ENCODE peak calls at places on chromosomes 11 and 22, in eight cellular contexts. D is A549, C is GDM1, W is osteoblast, B is nucleus accumbens, S is OCI-LY7, Z is osteocyte, H is ascending aorta. Y is an unnamed sample.

GRCh38 chr22:49106136-49106930 is 721.3 kb downstream of the BRD1 start:
- DNase-seq in S (no peak), C (no peak), W (peak; percentile 46), B (no peak), H (peak; percentile 41), D (no peak), Z (no peak), Y (no peak)

GRCh38 chr11:72224587-72225410 is at the start of gene INPPL1:
- DNase-seq in Z (peak; percentile 86), S (peak; percentile 58), D (no peak), W (peak; percentile 93), H (peak; percentile 66), B (peak; percentile 45), C (no peak), Y (peak; percentile 18)

GRCh38 chr22:32040324-32040904 is 2.6 kb upstream of the SLC5A1 start:
- DNase-seq in C (no peak), H (no peak), D (no peak), S (no peak), Z (no peak), B (no peak), W (no peak), Y (no peak)

GRCh38 chr22:45212306-45212709 is 28.4 kb downstream of the KIAA0930 start:
- DNase-seq in B (peak; percentile 92), D (peak; percentile 74), Z (peak; percentile 95), W (peak; percentile 98), C (no peak), H (peak; percentile 95), S (no peak), Y (peak; percentile 91)

GRCh38 chr11:17930544-17931144 is 82.2 kb downstream of the SERGEF start:
- DNase-seq in H (no peak), C (no peak), D (no peak), W (no peak), S (no peak), Z (no peak), B (no peak), Y (no peak)

GRCh38 chr22:38706101-38706884 is 549 bp downstream of the GTPBP1 start:
- DNase-seq in C (no peak), Z (no peak), S (peak; percentile 20), B (peak; percentile 61), W (peak; percentile 89), H (no peak), D (no peak), Y (peak; percentile 29)

GRCh38 chr11:121134758-121135312 is 33.8 kb downstream of the TECTA start:
- DNase-seq in C (no peak), Z (no peak), S (no peak), W (no peak), B (no peak), D (no peak), H (no peak), Y (no peak)

GRCh38 chr22:19868773-19869471 is 14.2 kb upstream of the GNB1L start:
- DNase-seq in Z (no peak), B (peak; percentile 49), C (no peak), H (peak; percentile 60), D (no peak), W (peak; percentile 60), S (no peak), Y (no peak)

GRCh38 chr11:6586434-6587359 is 16.7 kb downstream of the RRP8 start:
- DNase-seq in D (no peak), Z (peak; percentile 81), B (no peak), H (no peak), S (no peak), W (no peak), C (no peak), Y (no peak)

GRCh38 chr22:48891688-48892380 is 935.8 kb downstream of the BRD1 start:
- DNase-seq in W (peak; percentile 73), C (no peak), B (no peak), H (no peak), D (no peak), S (no peak), Z (peak; percentile 62), Y (no peak)

GRCh38 chr22:40204331-40205116 is 26.8 kb downstream of the TNRC6B start:
- DNase-seq in W (no peak), S (no peak), B (no peak), D (no peak), C (no peak), Z (peak; percentile 73), H (peak; percentile 76), Y (peak; percentile 80)

GRCh38 chr22:50170453-50171318 is at the start of gene PANX2:
- DNase-seq in Z (no peak), B (no peak), W (peak; percentile 87), D (no peak), S (no peak), H (no peak), C (no peak), Y (no peak)

GRCh38 chr22:30079952-30080533 is at the start of gene HORMAD2:
- DNase-seq in C (no peak), D (no peak), Z (no peak), S (no peak), H (no peak), W (peak; percentile 82), B (peak; percentile 55), Y (peak; percentile 19)

GRCh38 chr11:119340335-119341221 is at the start of gene C1QTNF5:
- DNase-seq in Z (no peak), S (no peak), B (peak; percentile 62), W (peak; percentile 96), D (no peak), C (no peak), H (peak; percentile 90), Y (peak; percentile 67)

GRCh38 chr11:69141742-69142141 is 14.0 kb upstream of the SMIM38 start:
- DNase-seq in B (no peak), Z (no peak), D (no peak), C (peak; percentile 73), S (no peak), W (no peak), H (no peak), Y (no peak)

GRCh38 chr22:17477401-17477833 is 85.9 kb upstream of the SLC25A18 start:
- DNase-seq in S (no peak), B (peak; percentile 32), D (no peak), H (no peak), Z (no peak), W (no peak), C (no peak), Y (peak; percentile 34)

GRCh38 chr11:13308704-13309103 is 31.1 kb downstream of the BMAL1 start:
- DNase-seq in H (no peak), W (no peak), C (no peak), B (no peak), Z (no peak), S (no peak), D (no peak), Y (no peak)

GRCh38 chr11:116219171-116219635 is 553.6 kb downstream of the BUD13 start:
- DNase-seq in H (peak; percentile 8), B (no peak), D (no peak), C (no peak), Z (no peak), S (no peak), W (no peak), Y (no peak)

GRCh38 chr11:10116588-10116987 is 177.4 kb downstream of the SBF2 start:
- DNase-seq in W (no peak), Z (no peak), H (no peak), D (no peak), B (no peak), C (no peak), S (peak; percentile 6), Y (no peak)

GRCh38 chr11:35584321-35584720 is 33.9 kb upstream of the FJX1 start:
- DNase-seq in W (peak; percentile 38), H (no peak), B (no peak), Z (no peak), S (no peak), C (no peak), D (no peak), Y (peak; percentile 92)

GRCh38 chr11:95134491-95134890 is 44.8 kb downstream of the ENDOD1 start:
- DNase-seq in D (peak; percentile 30), W (peak; percentile 66), S (no peak), H (no peak), B (peak; percentile 10), Z (no peak), C (no peak), Y (peak; percentile 81)

GRCh38 chr11:46382644-46383403 is 1.4 kb downstream of the MDK start:
- DNase-seq in B (no peak), S (no peak), D (peak; percentile 75), C (no peak), H (no peak), Z (no peak), W (peak; percentile 99), Y (peak; percentile 53)

GRCh38 chr22:28728621-28729313 is 12.9 kb downstream of the CHEK2 start:
- DNase-seq in B (no peak), Z (no peak), H (no peak), S (no peak), D (no peak), C (no peak), W (peak; percentile 51), Y (peak; percentile 38)

GRCh38 chr22:33328789-33329296 is 270.7 kb upstream of the SYN3 start:
- DNase-seq in C (no peak), B (no peak), S (no peak), H (no peak), Z (no peak), D (peak; percentile 74), W (peak; percentile 22), Y (peak; percentile 66)

GRCh38 chr11:13283636-13284035 is 6.0 kb downstream of the BMAL1 start:
- DNase-seq in H (no peak), D (no peak), B (no peak), S (no peak), W (no peak), Z (no peak), C (no peak), Y (no peak)

GRCh38 chr11:72191961-72192381 is at the start of gene FOLR1:
- DNase-seq in B (no peak), C (no peak), D (no peak), S (no peak), Z (no peak), H (no peak), W (peak; percentile 81), Y (no peak)

GRCh38 chr22:20128902-20129746 is 2.5 kb upstream of the ZDHHC8 start:
- DNase-seq in B (peak; percentile 26), S (peak; percentile 63), H (no peak), D (peak; percentile 46), W (peak; percentile 92), C (no peak), Z (no peak), Y (peak; percentile 53)

GRCh38 chr11:69007978-69008381 is 5.1 kb downstream of the MRGPRF start:
- DNase-seq in C (no peak), D (peak; percentile 24), S (no peak), Z (no peak), B (no peak), H (peak; percentile 63), W (peak; percentile 95), Y (peak; percentile 70)

GRCh38 chr11:2175659-2176058 is 4.0 kb upstream of the TH start:
- DNase-seq in Z (no peak), W (peak; percentile 100), H (no peak), B (no peak), S (no peak), C (no peak), D (no peak), Y (peak; percentile 8)

GRCh38 chr22:27159716-27160295 is 502.4 kb downstream of the MIAT start:
- DNase-seq in B (no peak), Z (no peak), D (no peak), C (no peak), W (no peak), H (no peak), S (no peak), Y (no peak)

GRCh38 chr11:72776117-72776843 is 17.6 kb downstream of the STARD10 start:
- DNase-seq in Z (no peak), W (peak; percentile 32), D (no peak), S (no peak), C (no peak), H (no peak), B (no peak), Y (no peak)

GRCh38 chr11:107683807-107684206 is 28.0 kb downstream of the SLN start:
- DNase-seq in H (no peak), Z (no peak), D (peak; percentile 31), W (no peak), B (no peak), C (no peak), S (peak; percentile 2), Y (peak; percentile 29)

GRCh38 chr11:1292018-1292643 is 17.3 kb downstream of the TOLLIP start:
- DNase-seq in W (no peak), S (no peak), B (no peak), C (no peak), H (no peak), D (no peak), Z (no peak), Y (no peak)

GRCh38 chr11:64969209-64969608 is 2.7 kb downstream of the MAJIN start:
- DNase-seq in C (no peak), H (no peak), D (peak; percentile 21), S (no peak), W (peak; percentile 78), B (no peak), Z (no peak), Y (peak; percentile 36)